ENCODE peak calls at places on chromosome 15, in nine cellular contexts. One of them, this sample, is unnamed.
A peak's percentile ranks its signal among the peaks of the same experiment; 100 is the strongest.

GRCh38 chr15:92617197-92618037 is 38.2 kb downstream of the FAM174B start:
- DNase-seq in T follicular helper cell: no peak
- DNase-seq in neural crest cell: no peak
- DNase-seq in B cell: no peak
- DNase-seq in stimulated activated CD8-positive, alpha-beta memory T cell treated with anti-CD3 and anti-CD28 coated beads, Interleukin-12 subunit alpha, Interleukin-12 subunit beta, amount 100 ng/mL, for 1 hour: no peak
- DNase-seq in BJ: peak; percentile 59
- DNase-seq in HEK293T: no peak
- DNase-seq in SHP77 treated with DMSO at 0.1 percent for 48 hours: peak; percentile 77
- DNase-seq in HTR-8/SVneo: no peak
- DNase-seq in this sample: no peak

GRCh38 chr15:70158309-70158995 is 60.7 kb upstream of the TLE3 start:
- DNase-seq in HTR-8/SVneo: no peak
- DNase-seq in SHP77 treated with DMSO at 0.1 percent for 48 hours: no peak
- DNase-seq in BJ: no peak
- DNase-seq in B cell: no peak
- DNase-seq in HEK293T: no peak
- DNase-seq in neural crest cell: no peak
- DNase-seq in T follicular helper cell: no peak
- DNase-seq in stimulated activated CD8-positive, alpha-beta memory T cell treated with anti-CD3 and anti-CD28 coated beads, Interleukin-12 subunit alpha, Interleukin-12 subunit beta, amount 100 ng/mL, for 1 hour: no peak
- DNase-seq in this sample: no peak

GRCh38 chr15:77836116-77836798 is 203.5 kb upstream of the LINGO1 start:
- DNase-seq in T follicular helper cell: no peak
- DNase-seq in HTR-8/SVneo: peak; percentile 59
- DNase-seq in B cell: no peak
- DNase-seq in BJ: no peak
- DNase-seq in neural crest cell: no peak
- DNase-seq in stimulated activated CD8-positive, alpha-beta memory T cell treated with anti-CD3 and anti-CD28 coated beads, Interleukin-12 subunit alpha, Interleukin-12 subunit beta, amount 100 ng/mL, for 1 hour: no peak
- DNase-seq in SHP77 treated with DMSO at 0.1 percent for 48 hours: no peak
- DNase-seq in HEK293T: peak; percentile 90
- DNase-seq in this sample: no peak

GRCh38 chr15:84813931-84814330 is 3.2 kb upstream of the ALPK3 start:
- DNase-seq in BJ: no peak
- DNase-seq in HEK293T: no peak
- DNase-seq in T follicular helper cell: no peak
- DNase-seq in SHP77 treated with DMSO at 0.1 percent for 48 hours: no peak
- DNase-seq in stimulated activated CD8-positive, alpha-beta memory T cell treated with anti-CD3 and anti-CD28 coated beads, Interleukin-12 subunit alpha, Interleukin-12 subunit beta, amount 100 ng/mL, for 1 hour: no peak
- DNase-seq in B cell: no peak
- DNase-seq in HTR-8/SVneo: no peak
- DNase-seq in neural crest cell: no peak
- DNase-seq in this sample: no peak

GRCh38 chr15:83039206-83039605 is 27.8 kb upstream of the C15orf40 start:
- DNase-seq in HTR-8/SVneo: no peak
- DNase-seq in HEK293T: no peak
- DNase-seq in T follicular helper cell: no peak
- DNase-seq in neural crest cell: no peak
- DNase-seq in stimulated activated CD8-positive, alpha-beta memory T cell treated with anti-CD3 and anti-CD28 coated beads, Interleukin-12 subunit alpha, Interleukin-12 subunit beta, amount 100 ng/mL, for 1 hour: no peak
- DNase-seq in B cell: no peak
- DNase-seq in BJ: no peak
- DNase-seq in SHP77 treated with DMSO at 0.1 percent for 48 hours: no peak
- DNase-seq in this sample: no peak

GRCh38 chr15:100712226-100712625 is 109.8 kb downstream of the ASB7 start:
- DNase-seq in HTR-8/SVneo: no peak
- DNase-seq in stimulated activated CD8-positive, alpha-beta memory T cell treated with anti-CD3 and anti-CD28 coated beads, Interleukin-12 subunit alpha, Interleukin-12 subunit beta, amount 100 ng/mL, for 1 hour: no peak
- DNase-seq in SHP77 treated with DMSO at 0.1 percent for 48 hours: no peak
- DNase-seq in B cell: no peak
- DNase-seq in HEK293T: no peak
- DNase-seq in neural crest cell: no peak
- DNase-seq in BJ: no peak
- DNase-seq in T follicular helper cell: no peak
- DNase-seq in this sample: no peak

GRCh38 chr15:78368671-78369070 is 28.5 kb downstream of the CRABP1 start:
- DNase-seq in HEK293T: peak; percentile 39
- DNase-seq in B cell: no peak
- DNase-seq in neural crest cell: no peak
- DNase-seq in HTR-8/SVneo: no peak
- DNase-seq in SHP77 treated with DMSO at 0.1 percent for 48 hours: no peak
- DNase-seq in BJ: no peak
- DNase-seq in T follicular helper cell: no peak
- DNase-seq in stimulated activated CD8-positive, alpha-beta memory T cell treated with anti-CD3 and anti-CD28 coated beads, Interleukin-12 subunit alpha, Interleukin-12 subunit beta, amount 100 ng/mL, for 1 hour: no peak
- DNase-seq in this sample: no peak

GRCh38 chr15:74168673-74169274 is 4.7 kb upstream of the ISLR start:
- DNase-seq in neural crest cell: no peak
- DNase-seq in stimulated activated CD8-positive, alpha-beta memory T cell treated with anti-CD3 and anti-CD28 coated beads, Interleukin-12 subunit alpha, Interleukin-12 subunit beta, amount 100 ng/mL, for 1 hour: no peak
- DNase-seq in HEK293T: no peak
- DNase-seq in HTR-8/SVneo: no peak
- DNase-seq in B cell: no peak
- DNase-seq in SHP77 treated with DMSO at 0.1 percent for 48 hours: no peak
- DNase-seq in BJ: no peak
- DNase-seq in T follicular helper cell: no peak
- DNase-seq in this sample: no peak

GRCh38 chr15:25635190-25635589 is 196.4 kb upstream of the UBE3A start:
- DNase-seq in HEK293T: no peak
- DNase-seq in stimulated activated CD8-positive, alpha-beta memory T cell treated with anti-CD3 and anti-CD28 coated beads, Interleukin-12 subunit alpha, Interleukin-12 subunit beta, amount 100 ng/mL, for 1 hour: no peak
- DNase-seq in neural crest cell: no peak
- DNase-seq in SHP77 treated with DMSO at 0.1 percent for 48 hours: no peak
- DNase-seq in B cell: no peak
- DNase-seq in HTR-8/SVneo: no peak
- DNase-seq in T follicular helper cell: no peak
- DNase-seq in BJ: no peak
- DNase-seq in this sample: no peak

GRCh38 chr15:77974098-77974414 is 103.5 kb downstream of the TBC1D2B start:
- DNase-seq in B cell: no peak
- DNase-seq in HEK293T: no peak
- DNase-seq in T follicular helper cell: no peak
- DNase-seq in SHP77 treated with DMSO at 0.1 percent for 48 hours: no peak
- DNase-seq in neural crest cell: no peak
- DNase-seq in stimulated activated CD8-positive, alpha-beta memory T cell treated with anti-CD3 and anti-CD28 coated beads, Interleukin-12 subunit alpha, Interleukin-12 subunit beta, amount 100 ng/mL, for 1 hour: no peak
- DNase-seq in BJ: no peak
- DNase-seq in HTR-8/SVneo: no peak
- DNase-seq in this sample: no peak

GRCh38 chr15:60660290-60661051 is 181.5 kb upstream of the ICE2 start:
- DNase-seq in SHP77 treated with DMSO at 0.1 percent for 48 hours: no peak
- DNase-seq in neural crest cell: no peak
- DNase-seq in BJ: peak; percentile 46
- DNase-seq in stimulated activated CD8-positive, alpha-beta memory T cell treated with anti-CD3 and anti-CD28 coated beads, Interleukin-12 subunit alpha, Interleukin-12 subunit beta, amount 100 ng/mL, for 1 hour: no peak
- DNase-seq in HEK293T: no peak
- DNase-seq in T follicular helper cell: no peak
- DNase-seq in B cell: no peak
- DNase-seq in HTR-8/SVneo: no peak
- DNase-seq in this sample: peak; percentile 22

GRCh38 chr15:81080946-81081345 is 53.1 kb upstream of the CFAP161 start:
- DNase-seq in neural crest cell: no peak
- DNase-seq in BJ: no peak
- DNase-seq in HTR-8/SVneo: no peak
- DNase-seq in HEK293T: no peak
- DNase-seq in B cell: no peak
- DNase-seq in stimulated activated CD8-positive, alpha-beta memory T cell treated with anti-CD3 and anti-CD28 coated beads, Interleukin-12 subunit alpha, Interleukin-12 subunit beta, amount 100 ng/mL, for 1 hour: no peak
- DNase-seq in T follicular helper cell: no peak
- DNase-seq in SHP77 treated with DMSO at 0.1 percent for 48 hours: no peak
- DNase-seq in this sample: no peak

GRCh38 chr15:90184119-90184785 is 16.9 kb upstream of the SEMA4B start:
- DNase-seq in BJ: peak; percentile 30
- DNase-seq in neural crest cell: peak; percentile 14
- DNase-seq in HTR-8/SVneo: no peak
- DNase-seq in B cell: peak; percentile 66
- DNase-seq in stimulated activated CD8-positive, alpha-beta memory T cell treated with anti-CD3 and anti-CD28 coated beads, Interleukin-12 subunit alpha, Interleukin-12 subunit beta, amount 100 ng/mL, for 1 hour: no peak
- DNase-seq in T follicular helper cell: no peak
- DNase-seq in HEK293T: peak; percentile 34
- DNase-seq in SHP77 treated with DMSO at 0.1 percent for 48 hours: peak; percentile 72
- DNase-seq in this sample: no peak

GRCh38 chr15:26438316-26438715 is 334.6 kb downstream of the GABRB3 start:
- DNase-seq in B cell: no peak
- DNase-seq in SHP77 treated with DMSO at 0.1 percent for 48 hours: no peak
- DNase-seq in neural crest cell: no peak
- DNase-seq in T follicular helper cell: no peak
- DNase-seq in BJ: no peak
- DNase-seq in HTR-8/SVneo: no peak
- DNase-seq in HEK293T: no peak
- DNase-seq in stimulated activated CD8-positive, alpha-beta memory T cell treated with anti-CD3 and anti-CD28 coated beads, Interleukin-12 subunit alpha, Interleukin-12 subunit beta, amount 100 ng/mL, for 1 hour: no peak
- DNase-seq in this sample: no peak

GRCh38 chr15:100821327-100821726 is 58.3 kb upstream of the ALDH1A3 start:
- DNase-seq in B cell: no peak
- DNase-seq in HTR-8/SVneo: no peak
- DNase-seq in BJ: no peak
- DNase-seq in SHP77 treated with DMSO at 0.1 percent for 48 hours: no peak
- DNase-seq in neural crest cell: no peak
- DNase-seq in T follicular helper cell: no peak
- DNase-seq in stimulated activated CD8-positive, alpha-beta memory T cell treated with anti-CD3 and anti-CD28 coated beads, Interleukin-12 subunit alpha, Interleukin-12 subunit beta, amount 100 ng/mL, for 1 hour: no peak
- DNase-seq in HEK293T: no peak
- DNase-seq in this sample: no peak

GRCh38 chr15:66599536-66600239 is 33.9 kb upstream of the LCTL start:
- DNase-seq in BJ: no peak
- DNase-seq in stimulated activated CD8-positive, alpha-beta memory T cell treated with anti-CD3 and anti-CD28 coated beads, Interleukin-12 subunit alpha, Interleukin-12 subunit beta, amount 100 ng/mL, for 1 hour: no peak
- DNase-seq in T follicular helper cell: no peak
- DNase-seq in HEK293T: no peak
- DNase-seq in SHP77 treated with DMSO at 0.1 percent for 48 hours: no peak
- DNase-seq in neural crest cell: no peak
- DNase-seq in HTR-8/SVneo: no peak
- DNase-seq in B cell: no peak
- DNase-seq in this sample: no peak

GRCh38 chr15:73650387-73651126 is 17.4 kb upstream of the NPTN start:
- DNase-seq in BJ: peak; percentile 28
- DNase-seq in neural crest cell: no peak
- DNase-seq in HEK293T: no peak
- DNase-seq in SHP77 treated with DMSO at 0.1 percent for 48 hours: no peak
- DNase-seq in B cell: no peak
- DNase-seq in HTR-8/SVneo: no peak
- DNase-seq in stimulated activated CD8-positive, alpha-beta memory T cell treated with anti-CD3 and anti-CD28 coated beads, Interleukin-12 subunit alpha, Interleukin-12 subunit beta, amount 100 ng/mL, for 1 hour: no peak
- DNase-seq in T follicular helper cell: no peak
- DNase-seq in this sample: no peak

GRCh38 chr15:58870451-58870850 is 63.0 kb downstream of the SLTM start:
- DNase-seq in T follicular helper cell: no peak
- DNase-seq in B cell: no peak
- DNase-seq in BJ: no peak
- DNase-seq in SHP77 treated with DMSO at 0.1 percent for 48 hours: no peak
- DNase-seq in HTR-8/SVneo: no peak
- DNase-seq in stimulated activated CD8-positive, alpha-beta memory T cell treated with anti-CD3 and anti-CD28 coated beads, Interleukin-12 subunit alpha, Interleukin-12 subunit beta, amount 100 ng/mL, for 1 hour: no peak
- DNase-seq in HEK293T: no peak
- DNase-seq in neural crest cell: no peak
- DNase-seq in this sample: no peak

GRCh38 chr15:85763157-85763556 is 31.6 kb downstream of the KLHL25 start:
- DNase-seq in stimulated activated CD8-positive, alpha-beta memory T cell treated with anti-CD3 and anti-CD28 coated beads, Interleukin-12 subunit alpha, Interleukin-12 subunit beta, amount 100 ng/mL, for 1 hour: no peak
- DNase-seq in SHP77 treated with DMSO at 0.1 percent for 48 hours: no peak
- DNase-seq in T follicular helper cell: no peak
- DNase-seq in neural crest cell: no peak
- DNase-seq in BJ: no peak
- DNase-seq in B cell: no peak
- DNase-seq in HEK293T: no peak
- DNase-seq in HTR-8/SVneo: no peak
- DNase-seq in this sample: no peak

GRCh38 chr15:72369964-72370363 is 5.8 kb downstream of the HEXA start:
- DNase-seq in B cell: no peak
- DNase-seq in T follicular helper cell: no peak
- DNase-seq in stimulated activated CD8-positive, alpha-beta memory T cell treated with anti-CD3 and anti-CD28 coated beads, Interleukin-12 subunit alpha, Interleukin-12 subunit beta, amount 100 ng/mL, for 1 hour: no peak
- DNase-seq in SHP77 treated with DMSO at 0.1 percent for 48 hours: no peak
- DNase-seq in HEK293T: no peak
- DNase-seq in BJ: no peak
- DNase-seq in neural crest cell: no peak
- DNase-seq in HTR-8/SVneo: no peak
- DNase-seq in this sample: no peak